ENCODE peak calls at places on chromosome 9, in six cellular contexts. L is GM12891, Y is D341Med, B is NCI-H1694 treated with DMSO at 0.1 percent for 48 hours, T is DMS153, C is Right ventricle myocardium inferior. R is an unnamed sample.

GRCh38 chr9:98975838-98976237 is 32.1 kb downstream of the COL15A1 start:
- DNase-seq in L (no peak), Y (no peak), B (no peak), T (no peak), C (no peak), R (no peak)

GRCh38 chr9:101706261-101706798 is 32.1 kb downstream of the GRIN3A start:
- DNase-seq in L (no peak), Y (no peak), B (no peak), T (peak; percentile 75), C (no peak), R (no peak)

GRCh38 chr9:110545705-110546104 is 33.8 kb downstream of the SVEP1 start:
- DNase-seq in L (no peak), Y (no peak), B (no peak), T (peak; percentile 39), C (no peak), R (no peak)

GRCh38 chr9:21710792-21711191 is 91.6 kb upstream of the MTAP start:
- DNase-seq in L (no peak), Y (no peak), B (no peak), T (no peak), C (no peak), R (no peak)

GRCh38 chr9:81814794-81815464 is 113.3 kb upstream of the SPATA31D4 start:
- DNase-seq in L (no peak), Y (no peak), B (no peak), T (peak; percentile 91), C (no peak), R (no peak)

GRCh38 chr9:14251146-14252071 is 62.5 kb downstream of the NFIB start:
- DNase-seq in L (no peak), Y (peak; percentile 55), B (no peak), T (peak; percentile 95), C (peak; percentile 79), R (peak; percentile 22)

GRCh38 chr9:122819791-122820489 is 8.4 kb downstream of the PDCL start:
- DNase-seq in L (no peak), Y (no peak), B (no peak), T (peak; percentile 48), C (no peak), R (no peak)

GRCh38 chr9:70303268-70303667 is 44.5 kb downstream of the SMC5 start:
- DNase-seq in L (no peak), Y (no peak), B (no peak), T (no peak), C (no peak), R (no peak)

GRCh38 chr9:25121811-25122210 is 556.4 kb downstream of the TUSC1 start:
- DNase-seq in L (no peak), Y (no peak), B (no peak), T (no peak), C (no peak), R (no peak)

GRCh38 chr9:114057161-114057560 is 20.9 kb downstream of the AMBP start:
- DNase-seq in L (no peak), Y (no peak), B (no peak), T (no peak), C (no peak), R (no peak)

GRCh38 chr9:98331536-98332259 is 76.2 kb upstream of the TBC1D2 start:
- DNase-seq in L (no peak), Y (no peak), B (no peak), T (no peak), C (no peak), R (no peak)

GRCh38 chr9:22722492-22722891 is 275.9 kb downstream of the DMRTA1 start:
- DNase-seq in L (no peak), Y (no peak), B (no peak), T (no peak), C (no peak), R (no peak)

GRCh38 chr9:123678878-123679329 is 251.0 kb downstream of the DENND1A start:
- DNase-seq in L (no peak), Y (no peak), B (no peak), T (no peak), C (no peak), R (no peak)

GRCh38 chr9:136412912-136413420 is 2.5 kb downstream of the PMPCA start:
- DNase-seq in L (no peak), Y (no peak), B (no peak), T (no peak), C (no peak), R (no peak)

GRCh38 chr9:108444400-108445358 is 411.1 kb downstream of the ACTL7B start:
- DNase-seq in L (no peak), Y (no peak), B (no peak), T (peak; percentile 98), C (no peak), R (peak; percentile 89)

GRCh38 chr9:83489961-83490360 is 48.2 kb downstream of the FRMD3 start:
- DNase-seq in L (no peak), Y (no peak), B (no peak), T (no peak), C (no peak), R (no peak)

GRCh38 chr9:92173318-92173717 is 58.1 kb upstream of the SPTLC1 start:
- DNase-seq in L (no peak), Y (no peak), B (no peak), T (no peak), C (no peak), R (no peak)

GRCh38 chr9:96317335-96317980 is 15.5 kb upstream of the HSD17B3 start:
- DNase-seq in L (peak; percentile 37), Y (peak; percentile 77), B (no peak), T (no peak), C (peak; percentile 72), R (no peak)

GRCh38 chr9:136946893-136947891 is 2.1 kb downstream of the C8G start:
- DNase-seq in L (no peak), Y (no peak), B (no peak), T (no peak), C (peak; percentile 65), R (no peak)

GRCh38 chr9:95077053-95077765 is 240.3 kb downstream of the FANCC start:
- DNase-seq in L (no peak), Y (no peak), B (no peak), T (no peak), C (no peak), R (no peak)

GRCh38 chr9:33649463-33649862 is 125.4 kb downstream of the ANKRD18B start:
- DNase-seq in L (no peak), Y (no peak), B (no peak), T (no peak), C (no peak), R (no peak)

GRCh38 chr9:95626885-95627558 is 110.3 kb upstream of the PTCH1 start:
- DNase-seq in L (no peak), Y (no peak), B (no peak), T (peak; percentile 66), C (no peak), R (no peak)

GRCh38 chr9:20363233-20363632 is 259.1 kb downstream of the MLLT3 start:
- DNase-seq in L (no peak), Y (no peak), B (no peak), T (no peak), C (no peak), R (no peak)

GRCh38 chr9:93648836-93649235 is 72.5 kb downstream of the PHF2 start:
- DNase-seq in L (no peak), Y (no peak), B (no peak), T (no peak), C (no peak), R (no peak)

GRCh38 chr9:19336166-19336565 is 43.9 kb downstream of the RPS6 start:
- DNase-seq in L (no peak), Y (no peak), B (no peak), T (no peak), C (no peak), R (no peak)

GRCh38 chr9:16262467-16263261 is 607.8 kb downstream of the BNC2 start:
- DNase-seq in L (no peak), Y (no peak), B (peak; percentile 69), T (peak; percentile 46), C (no peak), R (no peak)

GRCh38 chr9:129143461-129143927 is 32.3 kb downstream of the PTPA start:
- DNase-seq in L (no peak), Y (no peak), B (no peak), T (no peak), C (peak; percentile 86), R (no peak)

GRCh38 chr9:102087141-102087540 is 348.7 kb upstream of the GRIN3A start:
- DNase-seq in L (no peak), Y (no peak), B (no peak), T (no peak), C (no peak), R (no peak)

GRCh38 chr9:80410106-80410505 is 838.3 kb downstream of the TLE4 start:
- DNase-seq in L (no peak), Y (no peak), B (no peak), T (no peak), C (no peak), R (no peak)

GRCh38 chr9:13149454-13149853 is 130.0 kb downstream of the MPDZ start:
- DNase-seq in L (no peak), Y (no peak), B (peak; percentile 75), T (no peak), C (peak; percentile 63), R (no peak)

GRCh38 chr9:71005456-71005855 is 116.0 kb downstream of the TRPM3 start:
- DNase-seq in L (no peak), Y (no peak), B (no peak), T (no peak), C (no peak), R (no peak)

GRCh38 chr9:135582541-135582940 is 21.0 kb downstream of the PAEP start:
- DNase-seq in L (no peak), Y (no peak), B (no peak), T (no peak), C (no peak), R (no peak)

GRCh38 chr9:77839459-77840140 is 191.5 kb upstream of the GNA14 start:
- DNase-seq in L (no peak), Y (no peak), B (no peak), T (no peak), C (no peak), R (peak; percentile 56)

GRCh38 chr9:90995516-90995915 is 193.9 kb downstream of the SYK start:
- DNase-seq in L (no peak), Y (no peak), B (no peak), T (no peak), C (no peak), R (no peak)

GRCh38 chr9:89668216-89668867 is 63.5 kb downstream of the GADD45G start:
- DNase-seq in L (no peak), Y (no peak), B (no peak), T (peak; percentile 73), C (no peak), R (no peak)

GRCh38 chr9:16487915-16488314 is 382.6 kb downstream of the BNC2 start:
- DNase-seq in L (no peak), Y (no peak), B (no peak), T (no peak), C (no peak), R (no peak)

GRCh38 chr9:70053864-70054263 is 10.2 kb downstream of the MAMDC2 start:
- DNase-seq in L (no peak), Y (peak; percentile 39), B (peak; percentile 5), T (peak; percentile 12), C (no peak), R (no peak)

GRCh38 chr9:131868766-131869165 is 128.9 kb upstream of the RAPGEF1 start:
- DNase-seq in L (no peak), Y (no peak), B (no peak), T (no peak), C (no peak), R (no peak)

GRCh38 chr9:121150188-121150587 is 51.5 kb downstream of the RAB14 start:
- DNase-seq in L (no peak), Y (no peak), B (no peak), T (no peak), C (no peak), R (no peak)